ENCODE peak calls at places on chromosomes 6 and 20, in five cellular contexts. B, M, A, Q and F are unnamed samples.

GRCh38 chr6:108714012-108714773 is 134.0 kb upstream of the ARMC2 start:
- DNase-seq in B (no peak), M (no peak), Q (no peak), A (no peak), F (no peak)

GRCh38 chr6:73803562-73804221 is 107.7 kb downstream of the CD109 start:
- DNase-seq in M (no peak), B (no peak), Q (no peak), A (peak; percentile 31), F (no peak)

GRCh38 chr20:58313366-58313765 is 3.9 kb downstream of the RAB22A start:
- DNase-seq in M (no peak), B (no peak), A (no peak), Q (no peak), F (peak; percentile 25)

GRCh38 chr20:51360451-51361230 is 181.9 kb downstream of the NFATC2 start:
- DNase-seq in Q (no peak), A (peak; percentile 44), B (no peak), M (no peak), F (no peak)

GRCh38 chr6:133262804-133263203 is 21.6 kb downstream of the EYA4 start:
- DNase-seq in M (no peak), B (no peak), Q (no peak), A (no peak), F (no peak)

GRCh38 chr20:18496042-18496441 is 983 bp downstream of the RBBP9 start:
- DNase-seq in A (no peak), Q (no peak), M (no peak), B (no peak), F (no peak)

GRCh38 chr20:46936415-46937139 is 41.9 kb downstream of the EYA2 start:
- DNase-seq in A (no peak), Q (no peak), M (no peak), B (no peak), F (no peak)

GRCh38 chr20:49573900-49574416 is 6.0 kb upstream of the PTGIS start:
- DNase-seq in A (no peak), B (no peak), Q (no peak), M (no peak), F (no peak)

GRCh38 chr6:142821860-142822259 is 123.1 kb downstream of the HIVEP2 start:
- DNase-seq in Q (no peak), A (peak; percentile 49), M (no peak), B (no peak), F (no peak)

GRCh38 chr20:60123096-60123495 is 164.9 kb downstream of the CDH26 start:
- DNase-seq in B (no peak), A (no peak), Q (no peak), M (no peak), F (no peak)

GRCh38 chr6:121522265-121522664 is 86.8 kb downstream of the GJA1 start:
- DNase-seq in Q (no peak), B (no peak), A (no peak), M (no peak), F (no peak)

GRCh38 chr6:39317256-39317655 is 3.0 kb upstream of the KCNK17 start:
- DNase-seq in M (no peak), Q (no peak), A (no peak), B (no peak), F (no peak)

GRCh38 chr6:39310542-39310941 is 3.7 kb downstream of the KCNK17 start:
- DNase-seq in Q (no peak), M (no peak), A (no peak), B (no peak), F (no peak)

GRCh38 chr6:39313526-39314272 is 520 bp downstream of the KCNK17 start:
- DNase-seq in Q (no peak), B (no peak), M (no peak), A (peak; percentile 73), F (no peak)

GRCh38 chr6:39312912-39313525 is 1.2 kb downstream of the KCNK17 start:
- DNase-seq in M (no peak), A (peak; percentile 89), Q (no peak), B (no peak), F (no peak)

DNA sequence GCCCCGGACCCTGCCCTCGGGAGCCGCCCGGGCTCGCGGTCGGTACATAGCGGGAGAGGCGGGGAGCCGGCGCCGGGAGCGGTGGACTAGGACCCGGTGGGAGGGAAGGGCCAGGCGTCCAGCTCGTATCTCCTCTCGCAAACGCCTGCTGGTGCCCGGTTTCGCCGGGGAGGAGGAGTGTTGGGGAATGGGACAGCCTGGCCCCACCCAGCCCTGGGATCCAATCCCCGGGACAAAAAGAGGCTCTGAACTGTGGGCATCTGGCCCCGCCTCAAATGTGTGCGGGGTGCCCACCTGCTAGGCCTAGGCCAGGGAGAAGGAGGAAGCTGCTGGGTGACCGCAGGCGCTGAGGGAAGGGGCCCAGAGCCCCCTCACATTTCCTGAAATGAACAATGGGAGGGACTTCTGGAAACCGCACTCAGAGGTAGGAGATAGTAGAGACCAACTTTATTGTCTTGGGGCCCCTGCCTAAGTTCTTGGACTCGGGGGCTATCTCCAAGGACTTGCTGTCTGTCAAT is at the start of gene KCNK17:
- DNase-seq in B (no peak), A (peak; percentile 78), Q (no peak), M (no peak), F (no peak)
- H3K4me3 ChIP-seq in B (no peak within 1 kb of the TSS), A (peak within 1 kb of the TSS; percentile 25), Q (no peak within 1 kb of the TSS), M (peak within 1 kb of the TSS; percentile 40), F (no peak within 1 kb of the TSS)

DNA sequence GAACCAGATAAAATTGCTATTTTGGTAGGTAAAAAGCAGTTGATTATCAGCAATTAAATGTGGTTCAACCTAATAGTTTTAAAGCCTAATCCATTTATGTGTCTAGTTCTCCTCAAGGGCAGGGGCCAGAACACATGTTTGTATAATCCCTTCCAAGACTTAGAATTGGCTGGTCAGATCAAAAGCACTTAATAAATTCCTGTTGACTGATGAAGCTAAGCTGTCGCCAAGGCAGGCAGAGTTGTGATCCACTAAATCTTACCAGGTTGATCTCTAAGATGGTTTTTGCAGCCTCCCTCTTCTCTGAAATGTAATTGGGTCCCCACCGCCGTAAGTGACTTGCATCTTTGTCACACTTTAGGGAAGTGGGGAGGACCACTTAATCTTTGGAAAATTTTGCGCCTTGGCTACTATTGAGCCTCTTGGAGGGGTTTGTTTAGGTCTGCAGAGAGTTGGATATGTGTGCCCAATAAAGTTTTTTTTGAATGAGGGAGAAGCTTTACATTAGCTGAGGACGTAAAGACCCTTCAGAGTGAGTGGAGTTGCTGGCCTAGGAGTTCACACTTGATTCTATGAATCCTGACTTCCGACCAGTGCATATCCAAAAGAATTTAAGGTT is 65.9 kb downstream of the PHF20 start:
- DNase-seq in A (no peak), Q (no peak), M (no peak), B (no peak), F (no peak)
- H3K4me3 ChIP-seq in A (no peak overlapping the region), Q (no peak overlapping the region), M (no peak overlapping the region), B (no peak overlapping the region), F (no peak overlapping the region)

GRCh38 chr20:13009682-13010406 is 1.1 kb downstream of the SPTLC3 start:
- DNase-seq in A (no peak), B (peak; percentile 55), Q (no peak), M (peak; percentile 38), F (no peak)
- H3K4me3 ChIP-seq in A (peak overlapping the region; percentile 66), B (no peak overlapping the region), Q (peak overlapping the region; percentile 18), M (no peak overlapping the region), F (peak overlapping the region; percentile 25)

GRCh38 chr6:6723792-6724318 is 135.3 kb downstream of the LY86 start:
- DNase-seq in B (no peak), M (no peak), Q (no peak), A (no peak), F (no peak)
- H3K4me3 ChIP-seq in B (no peak overlapping the region), M (no peak overlapping the region), Q (no peak overlapping the region), A (no peak overlapping the region), F (no peak overlapping the region)

DNA sequence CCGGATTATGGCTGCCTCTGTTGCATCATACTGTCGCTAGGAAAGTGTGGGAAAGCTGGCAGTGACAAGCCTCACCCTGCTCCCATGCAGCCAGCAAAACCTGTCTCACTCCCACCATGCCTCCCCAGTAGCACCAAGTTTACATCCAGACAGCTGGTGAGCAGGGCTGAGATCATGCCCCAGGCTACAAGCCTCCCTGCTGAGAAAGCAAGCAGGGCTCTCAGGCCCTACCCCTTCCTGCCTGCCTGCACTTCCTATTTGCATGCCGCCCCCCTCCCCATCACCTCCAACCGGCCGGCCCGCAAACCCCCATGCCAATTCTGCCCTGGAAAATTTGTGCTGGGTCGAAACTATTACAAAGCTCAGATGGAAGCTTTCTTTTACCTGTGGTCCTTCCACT is 408.2 kb upstream of the FKBP1C start:
- DNase-seq in B (no peak), Q (no peak), M (no peak), A (peak; percentile 28), F (no peak)
- H3K4me3 ChIP-seq in B (no peak overlapping the region), Q (no peak overlapping the region), M (no peak overlapping the region), A (no peak overlapping the region), F (no peak overlapping the region)